ENCODE peak calls at places on chromosome 14, in nine cellular contexts. One of them, this sample, is unnamed.

GRCh38 chr14:58098507-58098906 is 53.5 kb downstream of the ARMH4 start:
- DNase-seq in heart left ventricle: no peak
- DNase-seq in NCI-H1105: no peak
- DNase-seq in effector memory CD8-positive, alpha-beta T cell: no peak
- DNase-seq in fibroblast of mammary gland: no peak
- DNase-seq in GM12891: no peak
- DNase-seq in stimulated activated CD8-positive, alpha-beta memory T cell treated with anti-CD3 and anti-CD28 coated beads, Interleukin-2, amount 100 ng/mL, for 48 hours: no peak
- DNase-seq in heart right ventricle: no peak
- DNase-seq in pancreas: no peak
- DNase-seq in this sample: no peak

GRCh38 chr14:25833341-25834121 is 764.3 kb downstream of the NOVA1 start:
- DNase-seq in heart left ventricle: no peak
- DNase-seq in NCI-H1105: peak
- DNase-seq in effector memory CD8-positive, alpha-beta T cell: no peak
- DNase-seq in fibroblast of mammary gland: peak
- DNase-seq in GM12891: no peak
- DNase-seq in stimulated activated CD8-positive, alpha-beta memory T cell treated with anti-CD3 and anti-CD28 coated beads, Interleukin-2, amount 100 ng/mL, for 48 hours: no peak
- DNase-seq in heart right ventricle: no peak
- DNase-seq in pancreas: peak
- DNase-seq in this sample: no peak

GRCh38 chr14:73231874-73232851 is 5.1 kb upstream of the PAPLN start:
- DNase-seq in heart left ventricle: no peak
- DNase-seq in NCI-H1105: no peak
- DNase-seq in effector memory CD8-positive, alpha-beta T cell: no peak
- DNase-seq in fibroblast of mammary gland: no peak
- DNase-seq in GM12891: no peak
- DNase-seq in stimulated activated CD8-positive, alpha-beta memory T cell treated with anti-CD3 and anti-CD28 coated beads, Interleukin-2, amount 100 ng/mL, for 48 hours: no peak
- DNase-seq in heart right ventricle: no peak
- DNase-seq in pancreas: no peak
- DNase-seq in this sample: no peak

GRCh38 chr14:93114068-93114710 is 1.5 kb downstream of the ITPK1 start:
- DNase-seq in heart left ventricle: no peak
- DNase-seq in NCI-H1105: no peak
- DNase-seq in effector memory CD8-positive, alpha-beta T cell: no peak
- DNase-seq in fibroblast of mammary gland: no peak
- DNase-seq in GM12891: no peak
- DNase-seq in stimulated activated CD8-positive, alpha-beta memory T cell treated with anti-CD3 and anti-CD28 coated beads, Interleukin-2, amount 100 ng/mL, for 48 hours: no peak
- DNase-seq in heart right ventricle: no peak
- DNase-seq in pancreas: peak
- DNase-seq in this sample: no peak

GRCh38 chr14:78164226-78164853 is 5.8 kb upstream of the NRXN3 start:
- DNase-seq in heart left ventricle: no peak
- DNase-seq in NCI-H1105: no peak
- DNase-seq in effector memory CD8-positive, alpha-beta T cell: no peak
- DNase-seq in fibroblast of mammary gland: peak
- DNase-seq in GM12891: peak
- DNase-seq in stimulated activated CD8-positive, alpha-beta memory T cell treated with anti-CD3 and anti-CD28 coated beads, Interleukin-2, amount 100 ng/mL, for 48 hours: no peak
- DNase-seq in heart right ventricle: no peak
- DNase-seq in pancreas: peak
- DNase-seq in this sample: no peak

GRCh38 chr14:64997108-64997794 is 10.6 kb downstream of the FNTB start:
- DNase-seq in heart left ventricle: no peak
- DNase-seq in NCI-H1105: no peak
- DNase-seq in effector memory CD8-positive, alpha-beta T cell: no peak
- DNase-seq in fibroblast of mammary gland: peak
- DNase-seq in GM12891: no peak
- DNase-seq in stimulated activated CD8-positive, alpha-beta memory T cell treated with anti-CD3 and anti-CD28 coated beads, Interleukin-2, amount 100 ng/mL, for 48 hours: no peak
- DNase-seq in heart right ventricle: no peak
- DNase-seq in pancreas: no peak
- DNase-seq in this sample: peak

GRCh38 chr14:87995500-87996275 is 2.7 kb upstream of the GALC start:
- DNase-seq in heart left ventricle: no peak
- DNase-seq in NCI-H1105: no peak
- DNase-seq in effector memory CD8-positive, alpha-beta T cell: no peak
- DNase-seq in fibroblast of mammary gland: no peak
- DNase-seq in GM12891: no peak
- DNase-seq in stimulated activated CD8-positive, alpha-beta memory T cell treated with anti-CD3 and anti-CD28 coated beads, Interleukin-2, amount 100 ng/mL, for 48 hours: no peak
- DNase-seq in heart right ventricle: no peak
- DNase-seq in pancreas: no peak
- DNase-seq in this sample: peak

GRCh38 chr14:55075628-55076027 is 24.2 kb downstream of the MAPK1IP1L start:
- DNase-seq in heart left ventricle: no peak
- DNase-seq in NCI-H1105: no peak
- DNase-seq in effector memory CD8-positive, alpha-beta T cell: no peak
- DNase-seq in fibroblast of mammary gland: peak
- DNase-seq in GM12891: no peak
- DNase-seq in stimulated activated CD8-positive, alpha-beta memory T cell treated with anti-CD3 and anti-CD28 coated beads, Interleukin-2, amount 100 ng/mL, for 48 hours: no peak
- DNase-seq in heart right ventricle: no peak
- DNase-seq in pancreas: no peak
- DNase-seq in this sample: no peak

GRCh38 chr14:99881011-99881410 is 87.8 kb downstream of the EML1 start:
- DNase-seq in heart left ventricle: no peak
- DNase-seq in NCI-H1105: no peak
- DNase-seq in effector memory CD8-positive, alpha-beta T cell: no peak
- DNase-seq in fibroblast of mammary gland: peak
- DNase-seq in GM12891: no peak
- DNase-seq in stimulated activated CD8-positive, alpha-beta memory T cell treated with anti-CD3 and anti-CD28 coated beads, Interleukin-2, amount 100 ng/mL, for 48 hours: no peak
- DNase-seq in heart right ventricle: no peak
- DNase-seq in pancreas: no peak
- DNase-seq in this sample: no peak

GRCh38 chr14:50961606-50962259 is 17.4 kb upstream of the PYGL start:
- DNase-seq in heart left ventricle: no peak
- DNase-seq in NCI-H1105: no peak
- DNase-seq in effector memory CD8-positive, alpha-beta T cell: no peak
- DNase-seq in fibroblast of mammary gland: peak
- DNase-seq in GM12891: no peak
- DNase-seq in stimulated activated CD8-positive, alpha-beta memory T cell treated with anti-CD3 and anti-CD28 coated beads, Interleukin-2, amount 100 ng/mL, for 48 hours: no peak
- DNase-seq in heart right ventricle: no peak
- DNase-seq in pancreas: no peak
- DNase-seq in this sample: no peak

GRCh38 chr14:60756847-60757246 is 22.3 kb downstream of the MNAT1 start:
- DNase-seq in heart left ventricle: no peak
- DNase-seq in NCI-H1105: no peak
- DNase-seq in effector memory CD8-positive, alpha-beta T cell: no peak
- DNase-seq in fibroblast of mammary gland: peak
- DNase-seq in GM12891: no peak
- DNase-seq in stimulated activated CD8-positive, alpha-beta memory T cell treated with anti-CD3 and anti-CD28 coated beads, Interleukin-2, amount 100 ng/mL, for 48 hours: no peak
- DNase-seq in heart right ventricle: no peak
- DNase-seq in pancreas: no peak
- DNase-seq in this sample: no peak

GRCh38 chr14:97580923-97581495 is 783.8 kb downstream of the VRK1 start:
- DNase-seq in heart left ventricle: no peak
- DNase-seq in NCI-H1105: no peak
- DNase-seq in effector memory CD8-positive, alpha-beta T cell: no peak
- DNase-seq in fibroblast of mammary gland: no peak
- DNase-seq in GM12891: no peak
- DNase-seq in stimulated activated CD8-positive, alpha-beta memory T cell treated with anti-CD3 and anti-CD28 coated beads, Interleukin-2, amount 100 ng/mL, for 48 hours: no peak
- DNase-seq in heart right ventricle: no peak
- DNase-seq in pancreas: no peak
- DNase-seq in this sample: no peak

GRCh38 chr14:99548871-99549270 is 55.1 kb downstream of the CCDC85C start:
- DNase-seq in heart left ventricle: no peak
- DNase-seq in NCI-H1105: no peak
- DNase-seq in effector memory CD8-positive, alpha-beta T cell: no peak
- DNase-seq in fibroblast of mammary gland: no peak
- DNase-seq in GM12891: no peak
- DNase-seq in stimulated activated CD8-positive, alpha-beta memory T cell treated with anti-CD3 and anti-CD28 coated beads, Interleukin-2, amount 100 ng/mL, for 48 hours: no peak
- DNase-seq in heart right ventricle: no peak
- DNase-seq in pancreas: no peak
- DNase-seq in this sample: no peak

This sample was measured in CD4-positive, CD25-positive, alpha-beta regulatory T cell.